ENCODE peak calls at places on chromosomes 12 and 14, in five cellular contexts. D, F, X, J and Q are unnamed samples.
A peak's percentile ranks its signal among the peaks of the same experiment; 100 is the strongest.

GRCh38 chr14:93936926-93937325 is 9.8 kb downstream of the FAM181A start:
- DNase-seq in F (no peak), J (no peak), X (no peak), D (no peak), Q (no peak)

GRCh38 chr12:93191461-93191860 is 186.3 kb upstream of the NUDT4 start:
- DNase-seq in D (no peak), X (no peak), F (no peak), J (no peak), Q (no peak)

GRCh38 chr12:79415754-79416435 is 274.9 kb downstream of the PAWR start:
- DNase-seq in X (no peak), J (no peak), D (no peak), F (no peak), Q (no peak)

GRCh38 chr14:24179961-24180726 is 8.3 kb downstream of the REC8 start:
- DNase-seq in D (no peak), X (no peak), J (no peak), F (no peak), Q (no peak)

GRCh38 chr12:67572492-67572891 is 76.1 kb upstream of the DYRK2 start:
- DNase-seq in X (no peak), J (no peak), D (no peak), F (no peak), Q (no peak)

GRCh38 chr14:51883232-51883631 is 22.8 kb downstream of the GNG2 start:
- DNase-seq in X (no peak), F (no peak), D (no peak), J (no peak), Q (no peak)

GRCh38 chr12:70366581-70367267 is 634 bp downstream of the KCNMB4 start:
- DNase-seq in F (peak; percentile 61), X (peak; percentile 47), D (peak; percentile 31), J (peak; percentile 15), Q (peak; percentile 66)

GRCh38 chr12:32917094-32917611 is 20.6 kb upstream of the PKP2 start:
- DNase-seq in X (no peak), D (no peak), F (no peak), J (no peak), Q (no peak)

GRCh38 chr12:2244013-2244861 is 191.4 kb downstream of the CACNA1C start:
- DNase-seq in X (no peak), J (no peak), F (no peak), D (no peak), Q (no peak)

GRCh38 chr14:75392686-75393641 is 34.9 kb upstream of the JDP2 start:
- DNase-seq in F (no peak), D (no peak), J (no peak), X (no peak), Q (no peak)

GRCh38 chr14:42335918-42336317 is 729.2 kb downstream of the LRFN5 start:
- DNase-seq in X (no peak), J (no peak), D (no peak), F (no peak), Q (no peak)

GRCh38 chr14:77059276-77059934 is 30.9 kb upstream of the IRF2BPL start:
- DNase-seq in X (no peak), J (peak; percentile 64), D (no peak), F (no peak), Q (no peak)